ENCODE peak calls at places on chromosomes 6 and 20, in six cellular contexts. X is upper lobe of right lung; U is mammary epithelial cell; K is CD8-positive, alpha-beta T cell; Q is kidney; M is HCT116. O is an unnamed sample.

GRCh38 chr6:29376003-29376402 is 912 bp upstream of the OR12D3 start:
- DNase-seq in U (peak; percentile 6), M (peak; percentile 19), K (no peak), Q (no peak), X (no peak), O (no peak)

GRCh38 chr6:45742591-45742990 is 273.1 kb downstream of the CLIC5 start:
- DNase-seq in X (no peak), M (no peak), U (no peak), K (no peak), Q (no peak), O (no peak)

GRCh38 chr6:27026361-27026760 is 221.1 kb upstream of the PRSS16 start:
- DNase-seq in U (no peak), K (no peak), X (no peak), M (no peak), Q (no peak), O (no peak)

GRCh38 chr20:53089866-53090265 is 117.7 kb downstream of the TSHZ2 start:
- DNase-seq in X (no peak), U (no peak), K (no peak), M (no peak), Q (no peak), O (no peak)

GRCh38 chr6:110101885-110102284 is 77.6 kb downstream of the WASF1 start:
- DNase-seq in Q (no peak), K (no peak), U (no peak), X (no peak), M (no peak), O (no peak)

GRCh38 chr6:163565140-163565539 is 150.6 kb downstream of the QKI start:
- DNase-seq in K (no peak), Q (no peak), X (no peak), M (no peak), U (no peak), O (no peak)

GRCh38 chr6:43734294-43734665 is 35.7 kb upstream of the VEGFA start:
- DNase-seq in K (no peak), U (no peak), Q (no peak), X (no peak), M (no peak), O (no peak)

GRCh38 chr6:14277405-14277930 is 159.9 kb downstream of the CD83 start:
- DNase-seq in K (no peak), Q (no peak), X (no peak), M (no peak), U (no peak), O (no peak)

GRCh38 chr6:38078671-38079070 is 259.1 kb downstream of the ZFAND3 start:
- DNase-seq in X (no peak), Q (no peak), M (no peak), K (no peak), U (no peak), O (no peak)

GRCh38 chr6:26033132-26033941 is 53.9 kb upstream of the HFE start:
- DNase-seq in M (peak; percentile 95), K (peak; percentile 52), Q (peak; percentile 88), U (peak; percentile 96), X (peak; percentile 79), O (peak; percentile 70)

GRCh38 chr6:130602151-130602770 is 224.9 kb upstream of the SMLR1 start:
- DNase-seq in Q (no peak), U (peak; percentile 98), K (no peak), M (peak; percentile 94), X (no peak), O (no peak)

GRCh38 chr20:40293740-40294139 is 395.3 kb downstream of the MAFB start:
- DNase-seq in X (no peak), K (no peak), M (no peak), U (no peak), Q (no peak), O (no peak)

GRCh38 chr6:42409582-42409981 is 42.1 kb downstream of the TRERF1 start:
- DNase-seq in K (no peak), U (no peak), Q (no peak), M (no peak), X (no peak), O (no peak)

GRCh38 chr6:14108571-14109410 is 8.8 kb upstream of the CD83 start:
- DNase-seq in M (no peak), Q (no peak), X (peak; percentile 87), K (no peak), U (peak; percentile 32), O (no peak)

GRCh38 chr6:93418448-93419303 is 683 bp downstream of the EPHA7 start:
- DNase-seq in X (peak; percentile 66), Q (peak; percentile 71), M (no peak), K (no peak), U (no peak), O (no peak)

GRCh38 chr20:51480507-51481270 is 61.8 kb downstream of the NFATC2 start:
- DNase-seq in U (no peak), Q (peak; percentile 42), M (no peak), K (peak; percentile 18), X (no peak), O (no peak)

GRCh38 chr6:36113701-36114100 is 16.6 kb upstream of the MAPK13 start:
- DNase-seq in U (no peak), X (no peak), M (no peak), Q (no peak), K (no peak), O (no peak)

GRCh38 chr6:164563866-164564265 is 745.5 kb downstream of the C6orf118 start:
- DNase-seq in K (no peak), M (no peak), X (no peak), U (no peak), Q (no peak), O (no peak)

GRCh38 chr6:3455490-3456394 is 1.1 kb downstream of the SLC22A23 start:
- DNase-seq in K (peak; percentile 13), U (peak; percentile 30), M (no peak), Q (peak; percentile 79), X (peak; percentile 73), O (peak; percentile 10)

GRCh38 chr20:732727-733126 is 35.6 kb downstream of the SLC52A3 start:
- DNase-seq in K (no peak), M (no peak), U (no peak), Q (no peak), X (no peak), O (no peak)

GRCh38 chr6:6747371-6747770 is 158.9 kb downstream of the LY86 start:
- DNase-seq in K (no peak), U (no peak), Q (no peak), M (no peak), X (no peak), O (no peak)

GRCh38 chr6:84777888-84778287 is 13.5 kb upstream of the TBX18 start:
- DNase-seq in M (no peak), X (no peak), Q (no peak), U (peak; percentile 37), K (no peak), O (no peak)

GRCh38 chr6:108597601-108598315 is 37.0 kb downstream of the FOXO3 start:
- DNase-seq in Q (no peak), X (no peak), U (no peak), K (no peak), M (no peak), O (no peak)

GRCh38 chr6:78599526-78599925 is 267.8 kb upstream of the IRAK1BP1 start:
- DNase-seq in Q (no peak), X (no peak), K (no peak), M (no peak), U (no peak), O (no peak)

GRCh38 chr20:62219992-62220665 is at the start of gene HRH3:
- DNase-seq in U (no peak), Q (no peak), K (peak; percentile 45), M (no peak), X (no peak), O (peak; percentile 38)

GRCh38 chr20:45448250-45448649 is 21.3 kb upstream of the WFDC2 start:
- DNase-seq in X (no peak), M (no peak), U (peak; percentile 17), K (no peak), Q (no peak), O (no peak)

GRCh38 chr6:89489078-89489477 is 56.1 kb downstream of the ANKRD6 start:
- DNase-seq in Q (no peak), U (no peak), X (no peak), M (no peak), K (no peak), O (no peak)

GRCh38 chr6:45075246-45075645 is 252.9 kb upstream of the RUNX2 start:
- DNase-seq in X (no peak), K (no peak), Q (no peak), U (peak; percentile 96), M (no peak), O (no peak)

GRCh38 chr6:109736273-109737031 is 45.4 kb downstream of the FIG4 start:
- DNase-seq in Q (no peak), U (no peak), M (no peak), K (no peak), X (no peak), O (no peak)

GRCh38 chr6:119079288-119079809 is 885 bp upstream of the FAM184A start:
- DNase-seq in X (no peak), Q (no peak), K (no peak), M (no peak), U (peak; percentile 31), O (no peak)

GRCh38 chr6:118085665-118086064 is 178.6 kb downstream of the SLC35F1 start:
- DNase-seq in X (no peak), M (no peak), U (no peak), K (no peak), Q (no peak), O (no peak)

GRCh38 chr6:7851780-7852179 is 58.8 kb downstream of the TXNDC5 start:
- DNase-seq in Q (no peak), X (no peak), U (no peak), K (no peak), M (no peak), O (no peak)

GRCh38 chr6:7846971-7847818 is 63.4 kb downstream of the TXNDC5 start:
- DNase-seq in Q (no peak), K (no peak), X (no peak), U (peak; percentile 2), M (no peak), O (no peak)

DNA sequence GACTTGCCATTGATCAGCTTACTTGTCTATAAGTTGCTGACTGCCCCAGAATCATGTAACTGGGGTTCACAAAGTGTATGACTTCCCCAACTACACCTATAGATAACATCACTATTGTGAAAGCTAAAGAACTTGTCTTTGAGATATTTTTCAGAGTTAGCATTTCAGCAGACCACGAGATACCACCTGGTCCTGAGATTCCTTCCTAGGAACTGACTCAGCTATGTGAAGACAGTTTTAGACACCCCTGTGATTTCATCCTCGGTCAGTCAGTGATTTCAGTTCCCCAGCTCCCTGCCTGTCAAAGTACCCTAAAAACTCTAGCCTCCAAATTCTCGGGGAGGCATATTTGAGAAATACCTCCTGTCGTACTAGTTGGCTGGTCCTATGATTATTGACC is 62.4 kb downstream of the TXNDC5 start:
- DNase-seq in K (no peak), X (no peak), U (peak; percentile 5), M (no peak), Q (no peak), O (no peak)
- H3K9me3 ChIP-seq in K (no peaks in the 10 kb centered on the region), X (peaks cover 10% of the 10 kb centered on the region), U (peaks cover 9% of the 10 kb centered on the region), M (peaks cover 14% of the 10 kb centered on the region), Q (no peaks in the 10 kb centered on the region), O (peaks cover 8% of the 10 kb centered on the region)

GRCh38 chr20:59648720-59649119 is 44.4 kb downstream of the PHACTR3 start:
- DNase-seq in Q (no peak), K (no peak), U (no peak), M (no peak), X (no peak), O (no peak)
- H3K9me3 ChIP-seq in Q (peaks cover 3% of the 10 kb centered on the region), K (no peaks in the 10 kb centered on the region), U (no peaks in the 10 kb centered on the region), M (no peaks in the 10 kb centered on the region), X (no peaks in the 10 kb centered on the region), O (no peaks in the 10 kb centered on the region)

GRCh38 chr6:18845891-18846290 is 458.7 kb downstream of the RNF144B start:
- DNase-seq in K (no peak), Q (no peak), U (peak; percentile 55), X (no peak), M (no peak), O (no peak)
- H3K9me3 ChIP-seq in K (no peaks in the 10 kb centered on the region), Q (no peaks in the 10 kb centered on the region), U (no peaks in the 10 kb centered on the region), X (no peaks in the 10 kb centered on the region), M (no peaks in the 10 kb centered on the region), O (no peaks in the 10 kb centered on the region)

GRCh38 chr6:167688123-167688522 is 138.6 kb upstream of the AFDN start:
- DNase-seq in U (no peak), Q (no peak), K (no peak), M (no peak), X (no peak), O (no peak)
- H3K9me3 ChIP-seq in U (peaks cover 33% of the 10 kb centered on the region), Q (no peaks in the 10 kb centered on the region), K (no peaks in the 10 kb centered on the region), M (no peaks in the 10 kb centered on the region), X (no peaks in the 10 kb centered on the region), O (no peaks in the 10 kb centered on the region)

O was measured in CD4-positive, alpha-beta T cell.